ENCODE peak calls at places on chromosomes 5 and 9, in nine cellular contexts. One of them, this sample, is unnamed.

GRCh38 chr5:134136771-134137170 is 22.3 kb downstream of the TCF7 start:
- DNase-seq in heart left ventricle: no peak
- DNase-seq in activated CD4-positive, alpha-beta T cell treated with anti-CD3 and anti-CD28 coated beads, Interleukin-2, amount 50 U/mL, for 1 hour: peak; percentile 1
- DNase-seq in substantia nigra: no peak
- DNase-seq in left colon: no peak
- DNase-seq in EH: no peak
- DNase-seq in IMR-90: no peak
- DNase-seq in astrocyte: no peak
- DNase-seq in psoas muscle: no peak
- DNase-seq in this sample: no peak

GRCh38 chr5:120293796-120294195 is 170.3 kb upstream of the PRR16 start:
- DNase-seq in activated CD4-positive, alpha-beta T cell treated with anti-CD3 and anti-CD28 coated beads, Interleukin-2, amount 50 U/mL, for 1 hour: no peak
- DNase-seq in heart left ventricle: no peak
- DNase-seq in IMR-90: peak; percentile 85
- DNase-seq in astrocyte: peak; percentile 91
- DNase-seq in left colon: no peak
- DNase-seq in psoas muscle: no peak
- DNase-seq in substantia nigra: no peak
- DNase-seq in EH: peak; percentile 95
- DNase-seq in this sample: peak; percentile 76

GRCh38 chr9:76414656-76415055 is 20.4 kb upstream of the RFK start:
- DNase-seq in psoas muscle: no peak
- DNase-seq in left colon: no peak
- DNase-seq in substantia nigra: no peak
- DNase-seq in EH: peak; percentile 50
- DNase-seq in astrocyte: peak; percentile 93
- DNase-seq in IMR-90: peak; percentile 69
- DNase-seq in heart left ventricle: no peak
- DNase-seq in activated CD4-positive, alpha-beta T cell treated with anti-CD3 and anti-CD28 coated beads, Interleukin-2, amount 50 U/mL, for 1 hour: no peak
- DNase-seq in this sample: peak; percentile 37

GRCh38 chr5:34891981-34892380 is 23.3 kb downstream of the RAD1 start:
- DNase-seq in EH: peak; percentile 88
- DNase-seq in left colon: no peak
- DNase-seq in heart left ventricle: no peak
- DNase-seq in IMR-90: peak; percentile 38
- DNase-seq in substantia nigra: no peak
- DNase-seq in activated CD4-positive, alpha-beta T cell treated with anti-CD3 and anti-CD28 coated beads, Interleukin-2, amount 50 U/mL, for 1 hour: no peak
- DNase-seq in astrocyte: peak; percentile 51
- DNase-seq in psoas muscle: no peak
- DNase-seq in this sample: no peak

GRCh38 chr9:133163559-133164208 is at the start of gene GBGT1:
- DNase-seq in substantia nigra: peak; percentile 32
- DNase-seq in left colon: no peak
- DNase-seq in IMR-90: no peak
- DNase-seq in heart left ventricle: peak; percentile 92
- DNase-seq in astrocyte: no peak
- DNase-seq in EH: peak; percentile 55
- DNase-seq in psoas muscle: peak; percentile 75
- DNase-seq in activated CD4-positive, alpha-beta T cell treated with anti-CD3 and anti-CD28 coated beads, Interleukin-2, amount 50 U/mL, for 1 hour: no peak
- DNase-seq in this sample: no peak

GRCh38 chr9:13485068-13485596 is 205.6 kb upstream of the MPDZ start:
- DNase-seq in substantia nigra: no peak
- DNase-seq in IMR-90: peak; percentile 31
- DNase-seq in heart left ventricle: peak; percentile 32
- DNase-seq in left colon: peak; percentile 24
- DNase-seq in astrocyte: peak; percentile 94
- DNase-seq in psoas muscle: peak; percentile 60
- DNase-seq in activated CD4-positive, alpha-beta T cell treated with anti-CD3 and anti-CD28 coated beads, Interleukin-2, amount 50 U/mL, for 1 hour: no peak
- DNase-seq in EH: peak; percentile 6
- DNase-seq in this sample: peak; percentile 61

GRCh38 chr9:129338701-129339445 is 160.8 kb upstream of the IER5L start:
- DNase-seq in heart left ventricle: no peak
- DNase-seq in substantia nigra: no peak
- DNase-seq in IMR-90: peak; percentile 78
- DNase-seq in left colon: no peak
- DNase-seq in EH: peak; percentile 81
- DNase-seq in activated CD4-positive, alpha-beta T cell treated with anti-CD3 and anti-CD28 coated beads, Interleukin-2, amount 50 U/mL, for 1 hour: no peak
- DNase-seq in psoas muscle: no peak
- DNase-seq in astrocyte: no peak
- DNase-seq in this sample: no peak

GRCh38 chr5:95808686-95809413 is 13.7 kb downstream of the GLRX start:
- DNase-seq in substantia nigra: peak; percentile 41
- DNase-seq in activated CD4-positive, alpha-beta T cell treated with anti-CD3 and anti-CD28 coated beads, Interleukin-2, amount 50 U/mL, for 1 hour: peak; percentile 71
- DNase-seq in IMR-90: peak; percentile 52
- DNase-seq in left colon: peak; percentile 86
- DNase-seq in psoas muscle: peak; percentile 84
- DNase-seq in astrocyte: no peak
- DNase-seq in heart left ventricle: peak; percentile 88
- DNase-seq in EH: peak; percentile 86
- DNase-seq in this sample: no peak

GRCh38 chr9:100322954-100323536 is 29.7 kb downstream of the TEX10 start:
- DNase-seq in substantia nigra: no peak
- DNase-seq in activated CD4-positive, alpha-beta T cell treated with anti-CD3 and anti-CD28 coated beads, Interleukin-2, amount 50 U/mL, for 1 hour: peak; percentile 21
- DNase-seq in psoas muscle: no peak
- DNase-seq in astrocyte: peak; percentile 23
- DNase-seq in left colon: no peak
- DNase-seq in heart left ventricle: no peak
- DNase-seq in IMR-90: peak; percentile 51
- DNase-seq in EH: peak; percentile 56
- DNase-seq in this sample: peak; percentile 20

GRCh38 chr5:159601216-159601615 is 270.9 kb upstream of the IL12B start:
- DNase-seq in activated CD4-positive, alpha-beta T cell treated with anti-CD3 and anti-CD28 coated beads, Interleukin-2, amount 50 U/mL, for 1 hour: no peak
- DNase-seq in substantia nigra: no peak
- DNase-seq in astrocyte: no peak
- DNase-seq in IMR-90: no peak
- DNase-seq in left colon: no peak
- DNase-seq in psoas muscle: no peak
- DNase-seq in EH: no peak
- DNase-seq in heart left ventricle: no peak
- DNase-seq in this sample: no peak

GRCh38 chr5:38208782-38209378 is 49.5 kb upstream of the EGFLAM start:
- DNase-seq in left colon: no peak
- DNase-seq in EH: peak; percentile 32
- DNase-seq in psoas muscle: no peak
- DNase-seq in activated CD4-positive, alpha-beta T cell treated with anti-CD3 and anti-CD28 coated beads, Interleukin-2, amount 50 U/mL, for 1 hour: no peak
- DNase-seq in heart left ventricle: no peak
- DNase-seq in substantia nigra: peak; percentile 16
- DNase-seq in IMR-90: peak; percentile 31
- DNase-seq in astrocyte: peak; percentile 16
- DNase-seq in this sample: peak; percentile 37

GRCh38 chr5:124546643-124547042 is 199.8 kb downstream of the ZNF608 start:
- DNase-seq in heart left ventricle: no peak
- DNase-seq in IMR-90: peak; percentile 35
- DNase-seq in EH: peak; percentile 10
- DNase-seq in left colon: no peak
- DNase-seq in astrocyte: peak; percentile 18
- DNase-seq in activated CD4-positive, alpha-beta T cell treated with anti-CD3 and anti-CD28 coated beads, Interleukin-2, amount 50 U/mL, for 1 hour: no peak
- DNase-seq in substantia nigra: no peak
- DNase-seq in psoas muscle: no peak
- DNase-seq in this sample: peak; percentile 14

GRCh38 chr9:129441852-129442251 is 179.0 kb downstream of the C9orf50 start:
- DNase-seq in substantia nigra: no peak
- DNase-seq in IMR-90: no peak
- DNase-seq in left colon: peak; percentile 67
- DNase-seq in psoas muscle: no peak
- DNase-seq in activated CD4-positive, alpha-beta T cell treated with anti-CD3 and anti-CD28 coated beads, Interleukin-2, amount 50 U/mL, for 1 hour: no peak
- DNase-seq in astrocyte: no peak
- DNase-seq in heart left ventricle: no peak
- DNase-seq in EH: no peak
- DNase-seq in this sample: no peak

GRCh38 chr9:104970588-104970987 is 42.6 kb upstream of the ABCA1 start:
- DNase-seq in left colon: no peak
- DNase-seq in astrocyte: peak; percentile 36
- DNase-seq in IMR-90: peak; percentile 34
- DNase-seq in activated CD4-positive, alpha-beta T cell treated with anti-CD3 and anti-CD28 coated beads, Interleukin-2, amount 50 U/mL, for 1 hour: no peak
- DNase-seq in psoas muscle: no peak
- DNase-seq in EH: peak; percentile 83
- DNase-seq in substantia nigra: no peak
- DNase-seq in heart left ventricle: no peak
- DNase-seq in this sample: no peak

This sample was measured in mammary epithelial cell.